ENCODE peak calls at places on chromosome 12, in eight cellular contexts. B is lower lobe of right lung, Z is astrocyte, W is testis, O is AG09319, P is foreskin fibroblast, E is astrocyte of the cerebellum, V is fibroblast of lung. Y is an unnamed sample.

GRCh38 chr12:52636592-52637258 is 15.3 kb downstream of the KRT2 start:
- DNase-seq in E (no peak), V (no peak), W (no peak), Z (no peak), P (no peak), B (no peak), O (no peak), Y (no peak)

GRCh38 chr12:122988036-122988435 is 7.6 kb downstream of the ARL6IP4 start:
- DNase-seq in O (no peak), V (no peak), P (no peak), W (no peak), E (no peak), Z (no peak), B (no peak), Y (no peak)

GRCh38 chr12:123532021-123532420 is 1.5 kb downstream of the RILPL1 start:
- DNase-seq in O (no peak), V (peak; percentile 40), B (no peak), P (peak; percentile 10), W (no peak), Z (peak; percentile 12), E (peak; percentile 55), Y (peak; percentile 56)

GRCh38 chr12:58172433-58173073 is 231.2 kb downstream of the ATP23 start:
- DNase-seq in E (no peak), B (no peak), P (no peak), O (no peak), W (peak; percentile 60), V (no peak), Z (no peak), Y (no peak)

GRCh38 chr12:92539966-92540791 is 162.6 kb upstream of the PLEKHG7 start:
- DNase-seq in W (peak; percentile 25), O (no peak), V (no peak), P (no peak), Z (no peak), E (no peak), B (no peak), Y (no peak)

GRCh38 chr12:122062832-122063690 is 15.5 kb upstream of the MLXIP start:
- DNase-seq in E (no peak), P (peak; percentile 84), W (peak; percentile 68), B (no peak), Z (peak; percentile 47), V (peak; percentile 61), O (no peak), Y (no peak)

GRCh38 chr12:85781751-85782150 is 54.5 kb downstream of the RASSF9 start:
- DNase-seq in B (no peak), W (no peak), Z (no peak), P (no peak), O (no peak), V (no peak), E (no peak), Y (no peak)

GRCh38 chr12:12405882-12406281 is 49.0 kb downstream of the BORCS5 start:
- DNase-seq in B (peak; percentile 76), V (peak; percentile 12), W (no peak), P (no peak), Z (no peak), E (no peak), O (no peak), Y (no peak)

GRCh38 chr12:62933220-62933870 is 1.6 kb downstream of the PPM1H start:
- DNase-seq in V (no peak), W (peak; percentile 54), E (no peak), O (no peak), B (no peak), Z (no peak), P (no peak), Y (no peak)

GRCh38 chr12:30792648-30793499 is 38.1 kb upstream of the CAPRIN2 start:
- DNase-seq in E (no peak), V (peak; percentile 81), B (no peak), Z (peak; percentile 75), W (no peak), P (peak; percentile 42), O (no peak), Y (no peak)

GRCh38 chr12:124510301-124510970 is 57.0 kb downstream of the NCOR2 start:
- DNase-seq in E (no peak), W (peak; percentile 60), O (no peak), P (no peak), Z (no peak), B (no peak), V (no peak), Y (no peak)

GRCh38 chr12:10501031-10501430 is 4.7 kb upstream of the EIF2S3B start:
- DNase-seq in Z (no peak), E (peak; percentile 11), V (peak; percentile 0), P (no peak), B (no peak), W (no peak), O (no peak), Y (no peak)

GRCh38 chr12:95687937-95688336 is 102.6 kb downstream of the NTN4 start:
- DNase-seq in P (no peak), Z (no peak), V (no peak), W (no peak), E (no peak), B (no peak), O (no peak), Y (no peak)

GRCh38 chr12:75116611-75117010 is 93.0 kb downstream of the KCNC2 start:
- DNase-seq in P (no peak), Z (no peak), O (no peak), E (no peak), B (no peak), W (no peak), V (no peak), Y (no peak)

GRCh38 chr12:64318605-64319004 is 72.0 kb downstream of the C12orf56 start:
- DNase-seq in O (no peak), W (no peak), E (peak; percentile 3), Z (no peak), B (no peak), V (no peak), P (peak; percentile 10), Y (peak; percentile 20)

GRCh38 chr12:113072136-113072535 is 15.6 kb downstream of the DTX1 start:
- DNase-seq in E (no peak), W (peak; percentile 30), B (no peak), V (no peak), Z (no peak), P (peak; percentile 14), O (no peak), Y (no peak)

GRCh38 chr12:106288510-106289195 is 13.9 kb upstream of the TCP11L2 start:
- DNase-seq in V (peak; percentile 96), E (peak; percentile 76), Z (peak; percentile 95), W (no peak), B (no peak), O (peak; percentile 82), P (peak; percentile 87), Y (no peak)

GRCh38 chr12:6201199-6201608 is 1.0 kb downstream of the CD9 start:
- DNase-seq in P (no peak), B (peak; percentile 68), E (no peak), O (no peak), Z (no peak), V (no peak), W (no peak), Y (no peak)

GRCh38 chr12:28219827-28220226 is 29.6 kb downstream of the CCDC91 start:
- DNase-seq in W (no peak), O (no peak), Z (no peak), B (no peak), P (no peak), E (no peak), V (no peak), Y (no peak)

GRCh38 chr12:40436564-40436963 is 211.8 kb downstream of the LRRK2 start:
- DNase-seq in E (no peak), W (no peak), B (no peak), O (no peak), V (no peak), Z (no peak), P (no peak), Y (no peak)

GRCh38 chr12:62722971-62723680 is 211.8 kb downstream of the PPM1H start:
- DNase-seq in B (no peak), W (no peak), E (no peak), P (peak; percentile 68), Z (no peak), O (no peak), V (no peak), Y (no peak)

GRCh38 chr12:121765573-121765972 is 27.9 kb downstream of the RHOF start:
- DNase-seq in W (no peak), O (peak; percentile 67), Z (peak; percentile 92), P (peak; percentile 88), B (no peak), V (peak; percentile 94), E (peak; percentile 80), Y (no peak)

GRCh38 chr12:45518516-45519235 is 210.8 kb upstream of the ARID2 start:
- DNase-seq in V (no peak), B (no peak), W (no peak), O (no peak), Z (no peak), P (no peak), E (no peak), Y (peak; percentile 45)

GRCh38 chr12:114245555-114245954 is 160.4 kb downstream of the TBX5 start:
- DNase-seq in B (no peak), E (no peak), W (no peak), V (no peak), O (no peak), Z (no peak), P (no peak), Y (no peak)

GRCh38 chr12:66662729-66663128 is 16.1 kb downstream of the GRIP1 start:
- DNase-seq in E (peak; percentile 42), P (peak; percentile 41), V (peak; percentile 74), B (no peak), O (no peak), Z (peak; percentile 63), W (no peak), Y (no peak)

GRCh38 chr12:99253068-99253467 is 394.5 kb upstream of the GARIN6 start:
- DNase-seq in E (no peak), V (no peak), B (no peak), Z (no peak), W (no peak), O (no peak), P (no peak), Y (no peak)
- TF ChIP-seq CTCF in E (peak; percentile 18), V (no peak), B (no peak), Z (peak; percentile 13), W (no peak), O (no peak), P (no peak), Y (peak; percentile 31)

DNA sequence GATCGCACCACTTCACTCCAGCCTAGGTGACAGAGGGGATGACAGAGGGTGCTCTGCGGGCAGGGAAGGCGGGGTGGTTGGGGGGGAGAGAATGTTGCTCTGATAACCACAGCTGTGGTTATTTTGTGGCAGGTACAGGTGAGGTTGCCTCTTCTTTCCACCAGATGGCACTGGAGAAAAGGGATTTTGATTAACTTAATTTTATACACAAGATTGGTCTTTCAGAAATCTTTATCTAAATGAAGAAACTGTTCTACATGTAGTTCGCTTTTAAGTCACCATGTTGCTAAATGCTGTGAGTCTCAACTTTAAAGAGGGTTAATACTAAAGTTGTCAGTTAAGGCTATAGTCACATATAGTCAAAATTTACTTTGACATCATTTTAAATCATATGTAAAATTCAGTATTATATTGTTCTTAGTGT is 25.7 kb downstream of the FGF23 start:
- DNase-seq in V (no peak), O (no peak), P (no peak), E (peak; percentile 6), W (no peak), Z (no peak), B (no peak), Y (no peak)
- TF ChIP-seq CTCF in V (peak; percentile 37), O (peak; percentile 27), P (peak; percentile 26), E (peak; percentile 57), W (peak; percentile 55), Z (peak; percentile 16), B (peak; percentile 39), Y (peak; percentile 11)

GRCh38 chr12:110279976-110280783 is 867 bp upstream of the ATP2A2 start:
- DNase-seq in W (peak; percentile 65), Z (peak; percentile 38), P (peak; percentile 45), B (peak; percentile 65), E (no peak), O (no peak), V (peak; percentile 52), Y (peak; percentile 63)
- TF ChIP-seq CTCF in W (no peak), Z (no peak), P (no peak), B (no peak), E (peak; percentile 7), O (no peak), V (no peak), Y (no peak)

GRCh38 chr12:54773593-54773992 is 80.7 kb upstream of the MUCL1 start:
- DNase-seq in E (no peak), W (no peak), B (no peak), Z (no peak), P (no peak), O (no peak), V (no peak), Y (no peak)
- TF ChIP-seq CTCF in E (no peak), W (no peak), B (no peak), Z (no peak), P (no peak), O (no peak), V (no peak), Y (no peak)

Y was measured in GM20000.